ENCODE peak calls at places on chromosomes 4 and X, in eight cellular contexts. Z is heart right ventricle, C is A549, K is AG09319, B is pancreas, W is MCF 10A, O is psoas muscle, F is OCI-LY7. G is an unnamed sample.

GRCh38 chr4:133483600-133484246 is 334.6 kb downstream of the PCDH10 start:
- DNase-seq in B (no peak), O (no peak), Z (no peak), F (no peak), W (peak; percentile 61), C (no peak), K (no peak), G (no peak)

GRCh38 chr4:184355857-184356256 is 118.5 kb downstream of the IRF2 start:
- DNase-seq in C (no peak), O (no peak), Z (no peak), W (no peak), F (no peak), B (no peak), K (no peak), G (no peak)

GRCh38 chr4:1300466-1301455 is 11.1 kb downstream of the MAEA start:
- DNase-seq in W (peak; percentile 96), B (peak; percentile 45), C (no peak), Z (no peak), F (no peak), O (peak; percentile 74), K (no peak), G (no peak)

GRCh38 chrX:123340691-123341090 is 156.6 kb downstream of the GRIA3 start:
- DNase-seq in C (no peak), F (no peak), W (peak; percentile 41), B (no peak), K (peak; percentile 16), O (no peak), Z (no peak), G (no peak)

GRCh38 chrX:24415921-24416320 is 49.2 kb upstream of the PDK3 start:
- DNase-seq in W (no peak), K (no peak), B (no peak), C (no peak), Z (no peak), O (no peak), F (no peak), G (no peak)

GRCh38 chr4:140906984-140907962 is 151.1 kb upstream of the TBC1D9 start:
- DNase-seq in W (no peak), F (no peak), O (no peak), Z (no peak), C (no peak), K (no peak), B (no peak), G (no peak)

GRCh38 chr4:38145033-38145673 is 185.0 kb downstream of the PTTG2 start:
- DNase-seq in C (no peak), B (no peak), K (no peak), F (no peak), O (no peak), Z (no peak), W (no peak), G (no peak)

GRCh38 chrX:9907645-9908387 is 59.3 kb upstream of the CLDN34 start:
- DNase-seq in F (no peak), O (no peak), K (no peak), C (no peak), B (no peak), W (peak; percentile 85), Z (no peak), G (no peak)

GRCh38 chr4:109294006-109294405 is 8.5 kb downstream of the COL25A1 start:
- DNase-seq in W (peak; percentile 30), O (no peak), B (no peak), Z (no peak), C (no peak), K (no peak), F (peak; percentile 54), G (no peak)

GRCh38 chr4:141409556-141409955 is 188.9 kb downstream of the ZNF330 start:
- DNase-seq in O (no peak), F (no peak), W (no peak), B (no peak), Z (no peak), K (no peak), C (no peak), G (no peak)

GRCh38 chr4:173259310-173259709 is 74.8 kb downstream of the HMGB2 start:
- DNase-seq in K (no peak), Z (no peak), F (no peak), O (no peak), W (no peak), C (no peak), B (no peak), G (no peak)
- TF ChIP-seq CTCF in K (no peak), Z (no peak), F (peak; percentile 43), O (no peak), W (no peak), C (no peak), B (no peak), G (no peak)

DNA sequence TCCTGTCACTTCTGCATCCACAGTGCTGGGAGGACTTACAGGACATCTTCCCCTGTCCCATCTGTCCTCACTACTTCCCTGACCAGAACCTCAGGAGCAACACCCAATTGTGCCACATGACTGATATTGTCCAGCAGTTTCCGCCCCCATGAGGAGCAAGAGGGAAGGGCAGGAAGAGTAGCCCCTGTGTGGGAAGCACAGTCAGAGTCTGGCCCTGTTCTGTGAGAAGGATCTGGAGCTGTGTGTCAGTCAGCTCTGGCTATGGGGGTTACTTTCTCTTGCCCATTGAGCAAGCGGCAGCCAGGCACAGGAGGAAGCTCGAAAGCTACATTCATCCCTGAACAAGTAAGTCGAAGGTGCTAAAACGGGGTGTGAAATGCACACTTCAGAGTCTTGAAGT is 14.8 kb upstream of the TRIM60 start:
- DNase-seq in F (no peak), Z (no peak), W (peak; percentile 28), B (no peak), K (no peak), O (no peak), C (peak; percentile 1), G (no peak)
- TF ChIP-seq CTCF in F (peak; percentile 33), Z (no peak), W (no peak), B (no peak), K (peak; percentile 13), O (no peak), C (no peak), G (no peak)

DNA sequence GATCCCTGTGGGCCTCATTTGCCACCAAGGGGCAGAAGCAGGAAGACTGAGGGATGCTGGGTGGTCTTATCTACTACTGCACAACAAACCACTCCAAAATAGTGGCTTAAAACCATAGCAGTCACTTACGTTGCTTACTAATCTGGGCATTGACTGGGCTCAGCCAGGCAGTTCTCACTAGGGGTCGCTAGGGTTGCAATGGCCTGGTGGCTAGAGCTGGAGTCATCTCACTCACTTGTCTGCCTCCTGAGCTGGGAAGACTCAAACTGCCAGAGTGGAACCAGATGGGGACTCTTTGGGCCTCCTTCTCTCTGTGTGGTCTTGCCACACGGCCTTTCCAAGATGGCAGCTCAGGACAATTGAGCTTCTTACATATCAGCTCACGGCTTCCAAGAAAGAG is 216.3 kb upstream of the BCOR start:
- DNase-seq in Z (no peak), W (no peak), F (no peak), C (no peak), B (no peak), O (no peak), K (no peak), G (no peak)
- TF ChIP-seq CTCF in Z (no peak), W (no peak), F (peak; percentile 21), C (no peak), B (no peak), O (no peak), K (no peak), G (no peak)

GRCh38 chr4:180058731-180059215 is 2184.4 kb upstream of the TENM3 start:
- DNase-seq in O (peak; percentile 35), Z (peak; percentile 11), K (peak; percentile 44), F (no peak), B (peak; percentile 74), C (peak; percentile 10), W (peak; percentile 74), G (no peak)

GRCh38 chr4:180059216-180059881 is 2183.9 kb upstream of the TENM3 start:
- DNase-seq in W (no peak), Z (no peak), O (peak; percentile 13), C (peak; percentile 0), K (no peak), F (no peak), B (peak; percentile 18), G (no peak)

GRCh38 chr4:180057198-180057821 is 2185.9 kb upstream of the TENM3 start:
- DNase-seq in F (no peak), C (peak; percentile 1), B (no peak), K (no peak), Z (no peak), W (no peak), O (no peak), G (no peak)

GRCh38 chr4:180057891-180058643 is 2185.1 kb upstream of the TENM3 start:
- DNase-seq in C (peak; percentile 3), F (no peak), O (peak; percentile 16), K (no peak), W (peak; percentile 57), Z (peak; percentile 9), B (peak; percentile 47), G (no peak)

GRCh38 chr4:180060159-180060889 is 2182.9 kb upstream of the TENM3 start:
- DNase-seq in F (no peak), B (no peak), W (peak; percentile 67), O (no peak), Z (no peak), K (no peak), C (peak; percentile 1), G (no peak)
- TF ChIP-seq CTCF in F (no peak), B (no peak), W (peak; percentile 17), O (no peak), Z (no peak), K (peak; percentile 37), C (peak; percentile 11), G (no peak)

GRCh38 chrX:78712381-78712780 is 35.1 kb upstream of the LPAR4 start:
- DNase-seq in K (peak; percentile 15), Z (no peak), W (no peak), B (no peak), O (no peak), C (no peak), F (no peak), G (no peak)

GRCh38 chrX:78710146-78710545 is 37.4 kb upstream of the LPAR4 start:
- DNase-seq in K (peak; percentile 37), Z (no peak), O (no peak), C (no peak), B (no peak), W (no peak), F (no peak), G (no peak)

GRCh38 chrX:78708830-78709229 is 38.7 kb upstream of the LPAR4 start:
- DNase-seq in Z (no peak), B (no peak), F (no peak), O (no peak), K (peak; percentile 53), C (no peak), W (no peak), G (no peak)

GRCh38 chrX:78708171-78708570 is 39.3 kb upstream of the LPAR4 start:
- DNase-seq in C (peak; percentile 0), B (no peak), O (no peak), F (no peak), K (no peak), W (peak; percentile 24), Z (no peak), G (no peak)
- TF ChIP-seq CTCF in C (peak; percentile 25), B (no peak), O (no peak), F (peak; percentile 38), K (peak; percentile 52), W (peak; percentile 19), Z (no peak), G (no peak)

G was measured in activated B cell treated with CpG ODN at 0.5 μM for 24 hours.